ENCODE peak calls at places on chromosome 20, in four cellular contexts. W is GM23248, X is fibroblast of lung, Q is HepG2. L is an unnamed sample. For H3K27me3, the result is how much of the 10 kb centered on the place peaks cover.

GRCh38 chr20:24587384-24588046 is 118.1 kb downstream of the SYNDIG1 start:
- DNase-seq in W (no peak), X (no peak), Q (no peak), L (no peak)

GRCh38 chr20:61886721-61887658 is 178.7 kb downstream of the TAF4 start:
- DNase-seq in W (peak), X (peak), Q (peak), L (peak)

GRCh38 chr20:36861875-36862801 is 13.8 kb upstream of the TLDC2 start:
- DNase-seq in W (peak), X (peak), Q (peak), L (peak)

GRCh38 chr20:10671221-10671849 is 2.5 kb downstream of the JAG1 start:
- DNase-seq in W (peak), X (peak), Q (peak), L (peak)

GRCh38 chr20:4681971-4682370 is 39.7 kb upstream of the PRND start:
- DNase-seq in W (peak), X (peak), Q (no peak), L (no peak)

GRCh38 chr20:1427457-1428054 is 34.7 kb upstream of the FKBP1A start:
- DNase-seq in W (peak), X (no peak), Q (peak), L (peak)

GRCh38 chr20:41394081-41394480 is 27.5 kb upstream of the EMILIN3 start:
- DNase-seq in W (no peak), X (no peak), Q (no peak), L (no peak)

GRCh38 chr20:63508072-63508768 is 9.3 kb upstream of the EEF1A2 start:
- DNase-seq in W (no peak), X (no peak), Q (no peak), L (no peak)

GRCh38 chr20:25269057-25269832 is 21.4 kb downstream of the PYGB start:
- DNase-seq in W (no peak), X (no peak), Q (no peak), L (no peak)

GRCh38 chr20:53656653-53657288 is 63.1 kb upstream of the ZNF217 start:
- DNase-seq in W (peak), X (peak), Q (no peak), L (no peak)

GRCh38 chr20:37944456-37944981 is 41.6 kb downstream of the VSTM2L start:
- DNase-seq in W (no peak), X (no peak), Q (no peak), L (no peak)

GRCh38 chr20:54090230-54091119 is 20.1 kb upstream of the BCAS1 start:
- DNase-seq in W (no peak), X (no peak), Q (no peak), L (no peak)

GRCh38 chr20:59729476-59729875 is 125.1 kb downstream of the PHACTR3 start:
- DNase-seq in W (no peak), X (no peak), Q (no peak), L (no peak)

GRCh38 chr20:59725476-59726119 is 121.3 kb downstream of the PHACTR3 start:
- DNase-seq in W (no peak), X (no peak), Q (no peak), L (no peak)

GRCh38 chr20:59731371-59731770 is 127.0 kb downstream of the PHACTR3 start:
- DNase-seq in W (no peak), X (no peak), Q (no peak), L (no peak)

GRCh38 chr20:59726196-59726595 is 121.9 kb downstream of the PHACTR3 start:
- DNase-seq in W (no peak), X (no peak), Q (no peak), L (no peak)

GRCh38 chr20:59728722-59729430 is 124.5 kb downstream of the PHACTR3 start:
- DNase-seq in W (no peak), X (no peak), Q (no peak), L (no peak)
- H3K27me3 ChIP-seq in W (under half), X (under half), Q (under half), L (under half)

DNA sequence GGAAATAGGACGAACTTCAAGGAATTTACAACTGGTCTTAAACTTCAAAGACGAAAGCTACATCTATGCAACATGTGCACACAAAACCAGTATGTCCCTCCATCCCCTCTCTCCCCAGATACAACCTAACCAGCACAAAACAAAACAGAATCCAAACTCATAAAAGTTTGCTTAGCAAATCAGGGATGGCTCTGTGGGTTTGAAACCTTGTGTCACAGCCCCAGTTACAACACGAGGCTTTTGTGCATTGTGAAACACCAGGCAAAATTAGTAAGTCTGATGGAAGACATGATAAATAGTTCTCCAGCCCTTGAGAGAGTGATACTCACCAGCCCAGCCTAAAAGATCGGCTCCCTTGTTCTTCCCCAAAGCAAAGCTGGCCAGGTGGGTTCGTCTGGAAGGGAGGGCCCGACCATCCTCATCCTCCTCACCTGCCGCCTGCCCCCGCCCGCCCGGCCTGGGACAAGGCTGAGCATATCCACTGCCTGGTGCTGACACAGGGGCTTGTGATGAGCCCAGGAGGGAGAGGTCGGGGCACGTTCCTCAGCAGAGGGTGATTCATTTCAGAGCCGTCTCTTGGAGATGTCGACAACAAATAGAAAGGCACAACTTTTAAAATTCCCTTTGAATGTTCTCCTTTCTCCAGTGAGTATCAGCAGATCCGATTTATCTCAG is 198.0 kb downstream of the TFAP2C start:
- DNase-seq in W (peak), X (no peak), Q (no peak), L (no peak)
- H3K4me2 ChIP-seq in W (peak), X (no peak), Q (no peak), L (no peak)

DNA sequence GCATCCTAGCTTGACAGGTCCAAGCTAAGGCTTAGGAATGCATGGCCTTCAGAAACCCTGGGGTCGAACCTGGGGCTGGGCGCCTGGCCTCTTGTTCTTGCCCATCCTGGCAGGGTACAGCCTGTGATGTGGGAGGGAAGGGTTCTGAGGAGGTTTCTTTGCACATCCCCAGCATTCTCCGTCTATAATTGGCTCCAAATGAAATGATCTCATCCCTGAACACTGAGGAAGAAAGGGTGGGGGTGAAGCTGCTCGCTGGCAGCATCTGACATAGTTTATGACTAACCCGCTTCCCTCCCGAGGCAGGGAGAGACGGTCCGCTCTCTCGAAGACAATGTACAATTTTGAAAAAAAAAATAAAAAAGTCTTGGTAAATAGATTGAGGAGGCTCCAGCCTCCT is 67.1 kb upstream of the ZNFX1 start:
- DNase-seq in W (peak), X (peak), Q (no peak), L (no peak)
- H3K27me3 ChIP-seq in W (under half), X (under half), Q (under half), L (under half)

DNA sequence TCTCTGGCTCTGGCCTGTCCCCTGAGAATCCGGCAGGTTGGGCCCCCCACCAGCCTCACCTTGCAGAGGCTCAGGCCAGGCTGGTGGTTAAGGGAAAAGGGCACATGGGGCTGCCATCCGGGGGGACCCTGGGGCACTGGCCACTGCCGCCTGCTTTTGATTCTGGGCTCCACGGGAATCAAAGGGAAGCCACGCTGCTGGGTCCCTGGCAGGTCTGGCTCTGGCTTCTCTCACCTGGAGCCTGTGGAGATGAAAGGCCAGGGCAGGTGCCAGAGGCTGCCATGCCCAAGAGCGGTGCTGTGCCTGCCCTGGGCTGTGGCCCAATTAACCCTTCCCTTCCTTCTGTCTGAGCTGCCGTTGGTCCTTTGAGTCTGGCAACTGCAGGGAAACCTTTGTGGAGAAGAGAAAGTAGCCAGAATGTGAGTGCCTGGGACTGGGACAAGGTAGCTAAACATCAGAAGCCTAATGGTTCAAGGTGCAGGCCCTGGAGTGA is 9.4 kb upstream of the CDH22 start:
- DNase-seq in W (no peak), X (no peak), Q (no peak), L (no peak)
- H3K4me2 ChIP-seq in W (no peak), X (no peak), Q (no peak), L (no peak)

GRCh38 chr20:32003325-32003724 is 6.9 kb upstream of the CCM2L start:
- DNase-seq in W (no peak), X (no peak), Q (no peak), L (no peak)
- H3K27me3 ChIP-seq in W (under half), X (under half), Q (under half), L (under half)

GRCh38 chr20:50789968-50790650 is 4.8 kb upstream of the BCAS4 start:
- DNase-seq in W (no peak), X (no peak), Q (no peak), L (no peak)
- H3K4me2 ChIP-seq in W (no peak), X (peak), Q (peak), L (no peak)

GRCh38 chr20:22232473-22232872 is 351.9 kb downstream of the FOXA2 start:
- DNase-seq in W (no peak), X (no peak), Q (no peak), L (no peak)
- H3K27me3 ChIP-seq in W (under half), X (under half), Q (under half), L (under half)

GRCh38 chr20:39108746-39109145 is 146.6 kb downstream of the DHX35 start:
- DNase-seq in W (peak), X (peak), Q (peak), L (no peak)
- H3K4me2 ChIP-seq in W (no peak), X (no peak), Q (no peak), L (no peak)